ENCODE peak calls at places on chromosomes 11 and 22, in eight cellular contexts. M is Calu3; Z is coronary artery; X is spleen; H is CD8-positive, alpha-beta T cell; K is HFFc6; T is fibroblast of lung; W is body of pancreas. A is an unnamed sample.
A peak's percentile ranks its signal among the peaks of the same experiment; 100 is the strongest.

GRCh38 chr11:111128471-111128870 is 117.1 kb upstream of the POU2AF2 start:
- DNase-seq in M (no peak), Z (no peak), X (no peak), H (no peak), K (no peak), T (no peak), W (no peak), A (no peak)

GRCh38 chr11:114061053-114062049 is 1.8 kb downstream of the ZBTB16 start:
- DNase-seq in M (no peak), Z (no peak), X (peak; percentile 82), H (no peak), K (no peak), T (peak; percentile 68), W (peak; percentile 59), A (peak; percentile 76)

GRCh38 chr22:42074153-42074750 is at the start of gene PHETA2:
- DNase-seq in M (peak; percentile 34), Z (no peak), X (peak; percentile 87), H (peak; percentile 43), K (no peak), T (peak; percentile 45), W (peak; percentile 59), A (peak; percentile 85)

GRCh38 chr22:28560005-28560742 is 119.5 kb downstream of the TTC28 start:
- DNase-seq in M (no peak), Z (no peak), X (no peak), H (no peak), K (peak; percentile 54), T (peak; percentile 46), W (peak; percentile 5), A (no peak)

GRCh38 chr22:43474161-43475101 is 62.6 kb downstream of the MPPED1 start:
- DNase-seq in M (no peak), Z (no peak), X (peak; percentile 70), H (no peak), K (no peak), T (peak; percentile 1), W (no peak), A (no peak)

GRCh38 chr11:18012314-18012905 is 437 bp downstream of the SERGEF start:
- DNase-seq in M (peak; percentile 19), Z (peak; percentile 77), X (no peak), H (no peak), K (no peak), T (peak; percentile 23), W (peak; percentile 19), A (no peak)

GRCh38 chr22:19905619-19906276 is 35.8 kb upstream of the COMT start:
- DNase-seq in M (no peak), Z (no peak), X (no peak), H (no peak), K (no peak), T (no peak), W (no peak), A (no peak)

GRCh38 chr11:45444796-45445195 is 158.7 kb upstream of the SYT13 start:
- DNase-seq in M (peak; percentile 38), Z (no peak), X (no peak), H (no peak), K (no peak), T (no peak), W (peak; percentile 12), A (no peak)

GRCh38 chr11:116871248-116871647 is 33.8 kb upstream of the APOA1 start:
- DNase-seq in M (no peak), Z (no peak), X (no peak), H (no peak), K (peak; percentile 92), T (peak; percentile 78), W (no peak), A (no peak)

GRCh38 chr22:44312766-44313165 is at the start of gene SHISAL1:
- DNase-seq in M (no peak), Z (no peak), X (no peak), H (no peak), K (peak; percentile 0), T (no peak), W (no peak), A (no peak)

GRCh38 chr11:120339394-120339890 is 3.2 kb downstream of the ARHGEF12 start:
- DNase-seq in M (peak; percentile 22), Z (no peak), X (no peak), H (no peak), K (peak; percentile 37), T (peak; percentile 54), W (peak; percentile 16), A (no peak)

GRCh38 chr11:7143908-7144307 is 55.1 kb downstream of the RBMXL2 start:
- DNase-seq in M (no peak), Z (no peak), X (no peak), H (no peak), K (peak; percentile 1), T (peak; percentile 3), W (no peak), A (no peak)

GRCh38 chr11:27717377-27717776 is 17.1 kb upstream of the BDNF start:
- DNase-seq in M (no peak), Z (no peak), X (no peak), H (no peak), K (peak; percentile 32), T (peak; percentile 33), W (no peak), A (no peak)
- TF ChIP-seq CTCF in M (peak; percentile 31), Z (no peak), X (no peak), H (no peak), K (peak; percentile 65), T (peak; percentile 29), W (no peak), A (no peak)

GRCh38 chr11:66862559-66863037 is 5.7 kb downstream of the LRFN4 start:
- DNase-seq in M (no peak), Z (no peak), X (no peak), H (no peak), K (no peak), T (no peak), W (no peak), A (no peak)

GRCh38 chr11:66863428-66864125 is 6.7 kb downstream of the LRFN4 start:
- DNase-seq in M (no peak), Z (no peak), X (no peak), H (no peak), K (no peak), T (no peak), W (no peak), A (no peak)

GRCh38 chr11:66864924-66865697 is 8.2 kb downstream of the LRFN4 start:
- DNase-seq in M (no peak), Z (no peak), X (no peak), H (no peak), K (no peak), T (no peak), W (no peak), A (no peak)

GRCh38 chr11:66866007-66866406 is 9.1 kb downstream of the LRFN4 start:
- DNase-seq in M (no peak), Z (no peak), X (no peak), H (no peak), K (no peak), T (no peak), W (no peak), A (no peak)

DNA sequence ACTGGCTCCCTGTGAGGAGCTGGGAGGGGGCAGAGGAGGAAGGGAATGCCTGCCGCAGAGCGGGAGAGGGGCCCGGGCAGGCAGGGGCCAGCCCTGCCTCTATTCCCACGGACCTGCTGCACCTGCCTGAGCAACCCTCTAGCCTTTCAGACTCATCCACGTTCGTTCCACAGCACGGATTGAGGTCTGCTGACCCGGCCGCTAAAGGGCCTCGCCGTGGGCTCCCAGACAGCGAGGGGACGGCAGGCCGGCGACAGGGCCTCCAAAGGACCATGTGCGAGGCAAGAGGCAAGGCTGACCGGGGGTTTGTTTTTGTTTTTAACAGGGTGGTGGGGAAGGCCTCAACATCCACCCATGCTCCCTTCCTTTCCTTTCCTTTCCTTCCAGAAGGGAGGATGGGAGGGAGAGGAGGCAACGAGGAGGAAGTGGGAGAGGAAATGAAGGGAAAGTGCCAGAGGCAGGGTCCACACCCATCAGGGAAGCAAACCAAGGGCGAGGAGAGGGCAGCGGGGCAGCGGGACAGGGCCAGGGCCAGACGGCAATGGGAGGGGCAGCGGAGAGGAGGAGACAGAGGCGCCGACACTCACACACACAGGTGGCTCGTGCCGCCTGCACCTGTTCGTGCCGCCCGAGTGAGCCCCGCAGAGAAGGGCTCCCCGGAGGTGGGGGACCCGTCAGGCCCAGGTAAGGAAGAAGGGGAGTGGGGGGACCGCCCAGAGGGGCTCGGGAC is 7.5 kb downstream of the LRFN4 start:
- DNase-seq in M (no peak), Z (no peak), X (no peak), H (no peak), K (no peak), T (no peak), W (no peak), A (no peak)
- TF ChIP-seq CTCF in M (no peak), Z (no peak), X (no peak), H (no peak), K (no peak), T (no peak), W (no peak), A (no peak)

DNA sequence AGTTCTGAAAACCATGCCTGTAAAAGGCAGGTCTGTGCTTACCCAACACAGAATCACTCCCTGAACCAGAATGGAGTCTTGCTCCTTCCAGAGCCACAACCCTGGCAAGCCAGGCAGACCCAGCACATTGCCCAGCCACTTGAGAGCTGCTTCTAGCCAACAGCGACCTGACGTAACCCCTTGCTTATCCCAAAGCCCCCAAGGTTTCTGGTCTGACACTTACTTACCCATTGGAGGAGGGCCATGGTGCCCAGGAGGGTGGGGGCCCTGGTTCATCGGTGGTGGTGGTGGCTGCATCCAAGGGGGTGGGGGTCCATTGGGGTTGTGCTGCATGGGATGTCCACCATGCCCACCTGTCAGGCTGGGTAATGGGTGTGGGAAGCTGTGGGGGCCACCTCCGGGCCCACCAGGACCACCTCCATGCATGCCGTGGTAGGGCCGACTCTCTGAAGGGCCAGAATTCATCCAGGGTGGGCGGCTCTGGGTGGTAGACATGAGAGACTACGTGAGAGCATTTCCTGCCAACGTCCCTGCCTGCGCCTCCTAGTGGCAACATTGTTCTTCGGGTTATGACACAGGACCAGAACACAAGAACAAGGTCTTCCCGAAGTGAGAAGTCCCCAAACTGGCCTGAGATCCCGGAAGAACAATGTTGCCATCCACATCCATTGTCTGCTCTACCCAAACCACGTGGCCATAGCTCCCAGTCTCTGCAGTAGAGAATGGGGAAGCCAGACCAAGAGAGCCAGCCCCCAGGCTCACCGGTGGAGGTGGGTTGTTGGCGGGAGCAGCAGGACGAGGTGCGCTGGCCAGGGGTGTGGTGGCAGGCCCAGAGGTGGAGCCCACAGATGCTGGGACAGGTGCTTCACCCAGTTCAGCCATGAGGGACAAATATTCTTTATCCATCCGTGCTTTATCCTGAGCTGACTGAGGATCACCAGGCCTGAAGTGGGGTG is 7.8 kb upstream of the PYGM start:
- DNase-seq in M (peak; percentile 76), Z (peak; percentile 84), X (peak; percentile 91), H (peak; percentile 77), K (peak; percentile 39), T (peak; percentile 54), W (peak; percentile 73), A (peak; percentile 72)
- TF ChIP-seq CTCF in M (peak; percentile 83), Z (peak; percentile 75), X (peak; percentile 81), H (peak; percentile 81), K (peak; percentile 95), T (peak; percentile 66), W (peak; percentile 65), A (peak; percentile 70)

DNA sequence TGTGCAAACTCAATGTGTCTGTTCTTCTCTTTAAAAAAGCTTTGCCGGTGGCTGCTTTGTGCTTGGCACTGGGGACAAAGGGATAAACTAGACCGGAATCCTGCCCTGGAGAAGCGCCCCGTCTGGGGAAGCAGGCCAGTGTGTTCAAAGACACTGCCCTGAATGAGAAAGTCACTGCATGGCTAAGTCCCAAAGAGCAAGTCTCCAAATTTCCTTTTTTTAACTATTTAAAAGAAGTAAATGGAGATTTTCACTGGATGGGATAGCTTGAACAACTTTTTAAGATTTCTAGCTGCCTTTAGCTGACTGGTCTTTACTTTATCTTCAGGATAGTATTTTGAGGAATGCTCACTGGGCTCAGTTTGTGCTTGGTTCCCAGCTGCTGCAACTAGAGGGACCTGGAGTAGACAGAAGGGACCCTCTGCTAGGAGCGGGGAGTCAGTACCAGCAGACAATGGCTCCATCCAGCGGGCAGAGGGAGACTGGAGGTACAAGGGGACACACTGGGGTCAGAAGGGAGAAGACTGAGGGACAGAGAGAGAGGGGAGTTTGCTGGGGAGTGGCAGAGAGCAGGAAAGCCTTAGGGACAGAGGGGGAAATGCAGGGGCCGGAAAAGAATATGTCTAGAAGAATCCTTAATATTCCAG is 22.2 kb upstream of the ACER3 start:
- DNase-seq in M (no peak), Z (no peak), X (no peak), H (no peak), K (no peak), T (peak; percentile 31), W (no peak), A (no peak)
- TF ChIP-seq CTCF in M (no peak), Z (no peak), X (peak; percentile 28), H (no peak), K (peak; percentile 36), T (no peak), W (no peak), A (no peak)